ENCODE peak calls at places on chromosomes 11 and 22, in four cellular contexts. D is K562, N is SK-N-SH, E is GM12878. O is an unnamed sample.

GRCh38 chr11:30504468-30504867 is 81.7 kb downstream of the MPPED2 start:
- DNase-seq in E (no peak), N (no peak), D (no peak), O (no peak)

GRCh38 chr11:77752518-77752917 is 68.0 kb downstream of the RSF1 start:
- DNase-seq in N (no peak), E (no peak), D (no peak), O (no peak)

GRCh38 chr11:59756845-59757244 is 1.7 kb downstream of the STX3 start:
- DNase-seq in D (peak; percentile 82), E (no peak), N (no peak), O (no peak)

GRCh38 chr22:28799834-28800307 is 498 bp downstream of the XBP1 start:
- DNase-seq in E (no peak), N (peak; percentile 84), D (peak; percentile 51), O (peak; percentile 47)

GRCh38 chr22:35915477-35916013 is 113.1 kb downstream of the RBFOX2 start:
- DNase-seq in N (no peak), D (no peak), E (no peak), O (no peak)

GRCh38 chr22:24500251-24500820 is 5.2 kb downstream of the UPB1 start:
- DNase-seq in D (no peak), N (no peak), E (no peak), O (no peak)

GRCh38 chr11:25769287-25769686 is 562.6 kb upstream of the ANO3 start:
- DNase-seq in E (no peak), N (no peak), D (no peak), O (no peak)

GRCh38 chr11:1565173-1565903 is 6.7 kb downstream of the DUSP8 start:
- DNase-seq in N (no peak), E (no peak), D (no peak), O (no peak)

GRCh38 chr11:67285541-67286498 is 3.3 kb upstream of the ANKRD13D start:
- DNase-seq in E (no peak), D (no peak), N (no peak), O (no peak)

DNA sequence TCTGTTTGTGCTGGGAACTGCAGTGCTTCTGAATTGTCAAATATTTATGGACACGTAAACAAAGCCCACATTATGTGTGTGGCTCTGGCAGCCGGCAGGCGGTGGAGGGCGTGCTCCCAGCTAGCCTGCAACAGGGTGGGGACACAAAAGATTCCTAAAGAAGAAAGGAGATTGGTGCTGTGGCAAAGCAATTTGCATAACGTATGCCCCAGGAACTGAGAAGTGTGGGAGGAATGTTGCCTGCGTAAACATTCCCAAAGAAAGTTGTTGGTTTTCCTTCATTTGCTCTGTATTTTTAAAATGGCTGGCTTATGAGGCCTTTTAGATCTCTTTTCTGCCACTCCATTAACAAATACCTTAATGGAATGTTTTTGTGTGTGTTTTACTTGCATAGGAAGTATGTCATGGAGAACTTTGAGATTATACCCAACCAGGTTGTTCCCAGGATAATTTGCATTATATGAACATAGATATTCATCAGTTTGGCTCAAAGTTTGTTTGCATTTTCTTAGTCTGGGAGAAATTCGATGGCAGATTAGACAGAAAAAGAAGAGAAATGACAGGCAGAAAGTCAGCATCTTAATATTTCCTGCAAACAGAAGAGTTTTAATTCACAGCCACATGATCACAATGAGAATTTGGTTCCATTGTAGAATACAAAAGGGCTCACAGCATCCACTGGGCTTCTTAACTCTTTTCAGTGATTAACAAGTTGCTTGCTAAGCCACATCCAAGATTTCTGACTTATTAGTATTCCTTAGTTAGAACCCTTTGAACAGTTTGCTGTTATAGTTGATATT is 41.8 kb upstream of the DLAT start:
- DNase-seq in N (no peak), E (no peak), D (peak; percentile 78), O (peak; percentile 76)
- TF ChIP-seq USF1 in N (no peak), E (no peak), D (no peak), O (no peak)

GRCh38 chr11:118607401-118608267 is at the start of gene PHLDB1:
- DNase-seq in N (peak; percentile 86), E (no peak), D (peak; percentile 84), O (peak; percentile 57)
- TF ChIP-seq USF1 in N (no peak), E (no peak), D (no peak), O (no peak)

GRCh38 chr22:26483439-26484359 is at the start of the genes HPS4 and SRRD:
- DNase-seq in D (peak; percentile 93), N (peak; percentile 97), E (peak; percentile 56), O (peak; percentile 93)
- TF ChIP-seq USF1 in D (peak; percentile 88), N (peak; percentile 82), E (peak; percentile 86), O (peak; percentile 89)

GRCh38 chr11:70744396-70745185 is 346.3 kb downstream of the CTTN start:
- DNase-seq in D (no peak), N (no peak), E (no peak), O (no peak)
- TF ChIP-seq USF1 in D (no peak), N (no peak), E (no peak), O (no peak)

DNA sequence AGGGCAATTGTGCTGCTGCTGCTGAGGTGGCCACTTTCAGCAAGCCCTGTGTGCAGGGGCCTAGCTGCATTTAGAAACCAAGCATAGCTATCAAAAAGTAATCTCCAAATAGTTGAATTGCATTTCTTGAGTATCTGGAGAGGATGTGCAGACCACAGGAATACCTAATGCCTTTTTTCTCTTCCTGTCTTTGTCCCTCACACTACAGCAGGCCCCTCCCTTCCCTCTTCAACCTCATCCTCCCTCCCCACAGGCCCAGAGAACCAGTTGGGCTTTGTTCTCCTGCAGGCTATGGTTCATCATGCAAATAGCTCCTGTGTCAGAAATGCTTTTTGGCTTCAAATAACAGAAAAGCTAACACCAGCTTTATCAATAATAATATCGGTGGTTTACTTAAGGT is 47.7 kb downstream of the DKK3 start:
- DNase-seq in D (no peak), N (no peak), E (no peak), O (no peak)
- TF ChIP-seq USF1 in D (no peak), N (no peak), E (no peak), O (no peak)